ENCODE peak calls at places on chromosomes 6 and 20, in four cellular contexts. S, F, Q and Y are unnamed samples.

GRCh38 chr6:149951096-149951495 is 9.3 kb downstream of the ULBP2 start:
- DNase-seq in S (no peak), F (no peak), Q (no peak), Y (no peak)

GRCh38 chr6:146965110-146965689 is 239.0 kb upstream of the STXBP5 start:
- DNase-seq in S (no peak), F (no peak), Q (no peak), Y (no peak)

GRCh38 chr20:53866787-53867740 is 203.3 kb downstream of the BCAS1 start:
- DNase-seq in S (no peak), F (no peak), Q (no peak), Y (no peak)

GRCh38 chr20:16350465-16350864 is 222.8 kb downstream of the KIF16B start:
- DNase-seq in S (no peak), F (no peak), Q (no peak), Y (no peak)

GRCh38 chr20:47191074-47191673 is 165.3 kb downstream of the ZMYND8 start:
- DNase-seq in S (no peak), F (no peak), Q (no peak), Y (no peak)

GRCh38 chr6:84568971-84569370 is 195.4 kb downstream of the TBX18 start:
- DNase-seq in S (no peak), F (no peak), Q (no peak), Y (no peak)

GRCh38 chr20:57652865-57653545 is 32.8 kb upstream of the ZBP1 start:
- DNase-seq in S (no peak), F (peak; percentile 5), Q (peak; percentile 71), Y (no peak)

GRCh38 chr6:108621117-108621516 is 60.4 kb downstream of the FOXO3 start:
- DNase-seq in S (peak; percentile 71), F (no peak), Q (no peak), Y (no peak)

GRCh38 chr6:124792386-124792785 is 169.9 kb upstream of the RNF217 start:
- DNase-seq in S (no peak), F (no peak), Q (no peak), Y (no peak)

GRCh38 chr6:2534406-2535139 is 216.1 kb downstream of the MYLK4 start:
- DNase-seq in S (no peak), F (no peak), Q (no peak), Y (no peak)

GRCh38 chr20:62956387-62957135 is 4.1 kb downstream of the SLC17A9 start:
- DNase-seq in S (no peak), F (no peak), Q (peak; percentile 71), Y (no peak)

GRCh38 chr6:10528170-10528981 is 7.2 kb downstream of the GCNT2 start:
- DNase-seq in S (peak; percentile 26), F (peak; percentile 64), Q (no peak), Y (no peak)

GRCh38 chr6:146339716-146340115 is 203.9 kb upstream of the RAB32 start:
- DNase-seq in S (no peak), F (no peak), Q (no peak), Y (peak; percentile 6)

GRCh38 chr6:138374815-138375214 is 2.9 kb upstream of the SMIM28 start:
- DNase-seq in S (no peak), F (no peak), Q (no peak), Y (no peak)

GRCh38 chr20:64056889-64057627 is 5.9 kb upstream of the TCEA2 start:
- DNase-seq in S (no peak), F (no peak), Q (peak; percentile 83), Y (no peak)

GRCh38 chr20:64055396-64055892 is 6.0 kb upstream of the SOX18 start:
- DNase-seq in S (no peak), F (no peak), Q (no peak), Y (no peak)

GRCh38 chr20:64055893-64056638 is 6.6 kb upstream of the SOX18 start:
- DNase-seq in S (no peak), F (no peak), Q (peak; percentile 88), Y (peak; percentile 33)

GRCh38 chr20:64057628-64058498 is 5.1 kb upstream of the TCEA2 start:
- DNase-seq in S (peak; percentile 57), F (peak; percentile 53), Q (peak; percentile 95), Y (peak; percentile 72)

DNA sequence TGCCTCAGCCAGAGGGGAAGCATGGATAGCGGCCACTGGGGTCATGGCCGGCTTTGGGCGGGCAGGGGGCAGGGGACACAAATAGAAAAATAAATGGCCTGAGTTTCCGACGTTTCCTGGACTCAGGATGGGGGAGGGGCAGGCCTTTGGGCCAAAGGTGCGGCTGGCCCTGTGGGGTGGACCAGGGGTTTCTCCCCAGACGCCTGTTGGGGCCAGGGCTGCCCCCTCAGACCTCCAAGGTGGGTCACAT is 6.4 kb upstream of the TCEA2 start:
- DNase-seq in S (no peak), F (no peak), Q (no peak), Y (no peak)
- H3K4me3 ChIP-seq in S (no peak overlapping the region), F (no peak overlapping the region), Q (peak overlapping the region; percentile 57), Y (no peak overlapping the region)

GRCh38 chr6:167815296-167815980 is 11.3 kb upstream of the AFDN start:
- DNase-seq in S (no peak), F (no peak), Q (peak; percentile 79), Y (peak; percentile 51)
- TF ChIP-seq CTCF in S (no peak), F (no peak), Q (no peak), Y (no peak)

GRCh38 chr6:57317060-57317943 is at the start of gene PRIM2:
- DNase-seq in S (peak; percentile 85), F (peak; percentile 83), Q (peak; percentile 93), Y (peak; percentile 89)
- H3K27ac ChIP-seq in S (peak within 1 kb of the TSS; percentile 31), F (peak within 1 kb of the TSS; percentile 51), Q (peak within 1 kb of the TSS; percentile 62), Y (peak within 1 kb of the TSS; percentile 62)

GRCh38 chr6:37136821-37137200 is 33.1 kb upstream of the PIM1 start:
- DNase-seq in S (no peak), F (no peak), Q (no peak), Y (no peak)
- H3K4me3 ChIP-seq in S (no peak overlapping the region), F (no peak overlapping the region), Q (no peak overlapping the region), Y (no peak overlapping the region)

DNA sequence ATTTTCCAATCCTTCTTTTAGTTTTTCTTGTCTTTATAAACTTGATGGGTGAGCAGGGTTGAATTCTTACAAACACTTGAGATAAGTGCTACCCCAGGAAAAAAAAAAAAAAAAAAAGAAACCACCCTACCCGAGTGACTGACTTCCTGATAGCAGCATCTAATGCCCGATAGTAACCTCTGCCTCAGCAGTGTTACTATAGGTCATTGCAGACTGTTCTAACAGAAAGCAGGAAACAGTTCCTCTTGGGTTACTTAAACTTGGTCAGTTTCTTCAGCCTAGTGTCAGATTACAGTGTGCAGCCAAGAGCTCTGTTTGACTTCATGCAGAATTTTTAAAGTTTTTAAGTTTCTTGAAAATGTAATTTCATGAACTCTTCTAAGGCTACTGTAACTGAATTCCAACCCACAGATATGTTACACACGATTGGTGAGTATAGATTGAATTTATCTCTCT is 2.1 kb downstream of the MYLIP start:
- DNase-seq in S (peak; percentile 70), F (peak; percentile 46), Q (no peak), Y (peak; percentile 69)
- TF ChIP-seq CTCF in S (no peak), F (no peak), Q (no peak), Y (no peak)

GRCh38 chr20:48658505-48658904 is 169.3 kb downstream of the PREX1 start:
- DNase-seq in S (no peak), F (peak; percentile 53), Q (no peak), Y (no peak)

GRCh38 chr20:48660788-48661187 is 167.0 kb downstream of the PREX1 start:
- DNase-seq in S (no peak), F (no peak), Q (no peak), Y (no peak)

GRCh38 chr20:48658198-48658476 is 169.7 kb downstream of the PREX1 start:
- DNase-seq in S (no peak), F (no peak), Q (no peak), Y (no peak)

GRCh38 chr20:48659888-48660287 is 167.9 kb downstream of the PREX1 start:
- DNase-seq in S (peak; percentile 67), F (peak; percentile 85), Q (no peak), Y (no peak)

GRCh38 chr20:48661575-48662473 is 166.0 kb downstream of the PREX1 start:
- DNase-seq in S (no peak), F (no peak), Q (no peak), Y (no peak)
- H3K27ac ChIP-seq in S (peak overlapping the region; percentile 38), F (no peak overlapping the region), Q (no peak overlapping the region), Y (no peak overlapping the region)

DNA sequence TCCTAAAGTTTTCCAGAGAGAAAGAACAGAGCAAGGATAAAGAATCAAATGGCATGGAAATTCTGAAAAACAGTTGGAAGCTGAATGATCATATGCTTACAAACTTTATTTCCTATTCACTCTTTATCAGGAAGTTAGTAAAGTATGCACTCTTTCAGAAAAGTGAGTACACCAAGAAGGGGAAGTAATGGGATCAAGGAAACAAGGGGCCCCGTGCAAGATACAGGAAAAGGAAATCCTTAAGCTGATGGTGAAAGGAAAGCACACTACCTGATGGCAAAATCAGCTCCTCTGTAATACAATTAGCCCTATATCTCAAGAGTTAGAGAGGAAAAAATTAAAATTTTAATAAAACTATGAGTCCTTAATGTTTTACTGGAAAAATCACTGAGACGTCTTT is 14.0 kb downstream of the CALHM6 start:
- DNase-seq in S (no peak), F (no peak), Q (no peak), Y (no peak)
- H3K4me3 ChIP-seq in S (no peak overlapping the region), F (no peak overlapping the region), Q (peak overlapping the region; percentile 45), Y (no peak overlapping the region)

GRCh38 chr6:113855500-113856010 is 1.6 kb upstream of the MARCKS start:
- DNase-seq in S (peak; percentile 23), F (no peak), Q (peak; percentile 85), Y (peak; percentile 16)
- TF ChIP-seq CTCF in S (no peak), F (no peak), Q (no peak), Y (no peak)

DNA sequence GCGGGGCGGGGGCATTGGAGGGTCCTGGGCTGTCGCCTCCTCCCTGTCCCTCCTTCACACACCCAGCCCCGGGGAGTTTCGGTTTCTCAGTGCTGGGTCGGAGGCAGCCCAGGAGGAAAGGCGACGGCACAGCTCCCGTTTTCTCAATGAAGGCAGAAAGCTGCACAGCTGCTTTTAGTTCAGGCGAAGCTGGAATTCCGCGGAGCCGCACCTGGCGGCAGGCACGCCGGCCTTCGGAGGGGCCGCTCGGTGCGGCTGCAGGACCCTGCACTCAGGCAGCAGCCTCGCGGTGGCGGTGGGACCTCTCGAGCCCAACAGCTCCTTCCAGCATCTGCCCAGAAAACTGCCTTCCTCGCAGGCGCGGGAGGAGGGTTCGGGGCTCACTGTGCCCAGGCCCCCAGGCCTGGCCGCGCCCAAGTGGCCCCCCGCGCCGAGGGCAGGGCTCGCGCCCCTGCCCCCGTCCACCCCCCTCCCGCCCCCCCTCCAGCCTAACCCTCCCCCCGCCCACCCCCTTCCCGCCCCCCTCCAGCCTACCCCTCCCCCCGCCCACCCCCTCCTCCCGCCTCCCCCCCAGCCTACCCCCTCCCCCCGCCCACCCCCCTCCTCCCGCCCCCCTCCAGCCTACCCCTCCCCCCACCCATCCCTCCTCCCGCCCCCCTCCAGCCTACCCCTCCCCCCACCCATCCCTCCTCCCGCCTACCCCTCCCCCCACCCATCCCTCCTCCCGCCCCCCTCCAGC is 4.8 kb downstream of the FOXQ1 start:
- DNase-seq in S (no peak), F (no peak), Q (no peak), Y (peak; percentile 40)
- H3K27ac ChIP-seq in S (no peak overlapping the region), F (peak overlapping the region; percentile 79), Q (no peak overlapping the region), Y (no peak overlapping the region)

DNA sequence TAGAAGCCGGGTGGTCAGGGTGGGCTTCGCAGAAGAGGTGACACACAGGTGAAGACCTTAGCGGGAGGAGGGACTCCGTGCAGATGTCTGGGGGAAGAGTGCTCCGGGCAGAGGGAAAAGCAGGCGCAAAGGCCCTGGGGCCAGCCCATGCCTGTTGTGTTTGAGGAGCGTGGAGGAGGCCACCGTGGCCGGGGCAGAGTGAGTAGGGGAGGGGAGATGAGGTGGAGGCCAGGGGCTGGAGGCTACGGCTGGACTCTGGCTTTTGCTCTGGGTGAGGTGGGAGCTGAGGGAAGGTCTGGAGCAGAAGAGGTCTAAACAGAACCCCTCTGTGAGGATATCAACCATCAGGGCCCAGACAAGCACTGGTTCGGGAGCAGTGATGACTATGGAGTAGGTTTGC is 244.0 kb downstream of the PREX1 start:
- DNase-seq in S (no peak), F (no peak), Q (peak; percentile 45), Y (no peak)
- H3K4me3 ChIP-seq in S (no peak overlapping the region), F (no peak overlapping the region), Q (no peak overlapping the region), Y (no peak overlapping the region)